ENCODE peak calls at places on chromosomes 4 and X, in ten cellular contexts. One of them, this sample, is unnamed.

GRCh38 chrX:63686878-63687714 is 97.9 kb downstream of the ARHGEF9 start:
- DNase-seq in ACHN: peak
- DNase-seq in iPS-NIHi11: peak
- DNase-seq in MV-4-11: peak
- DNase-seq in endothelial cell: peak
- DNase-seq in nephron progenitor cell: peak
- DNase-seq in Right ventricle myocardium superior: no peak
- DNase-seq in activated naive CD4-positive, alpha-beta T cell treated with anti-CD3 and anti-CD28 coated beads, Interleukin-2, amount 10 ng/mL, durations not matched to agents 7 days and 5 days: peak
- DNase-seq in HTR-8/SVneo: peak
- DNase-seq in lung: no peak
- DNase-seq in this sample: no peak

GRCh38 chrX:69362889-69363288 is 141.2 kb upstream of the NALF2 start:
- DNase-seq in ACHN: no peak
- DNase-seq in iPS-NIHi11: no peak
- DNase-seq in MV-4-11: no peak
- DNase-seq in endothelial cell: no peak
- DNase-seq in nephron progenitor cell: no peak
- DNase-seq in Right ventricle myocardium superior: no peak
- DNase-seq in activated naive CD4-positive, alpha-beta T cell treated with anti-CD3 and anti-CD28 coated beads, Interleukin-2, amount 10 ng/mL, durations not matched to agents 7 days and 5 days: no peak
- DNase-seq in HTR-8/SVneo: no peak
- DNase-seq in lung: no peak
- DNase-seq in this sample: peak

GRCh38 chrX:108558217-108558616 is 118.6 kb downstream of the COL4A5 start:
- DNase-seq in ACHN: no peak
- DNase-seq in iPS-NIHi11: no peak
- DNase-seq in MV-4-11: no peak
- DNase-seq in endothelial cell: no peak
- DNase-seq in nephron progenitor cell: no peak
- DNase-seq in Right ventricle myocardium superior: no peak
- DNase-seq in activated naive CD4-positive, alpha-beta T cell treated with anti-CD3 and anti-CD28 coated beads, Interleukin-2, amount 10 ng/mL, durations not matched to agents 7 days and 5 days: no peak
- DNase-seq in HTR-8/SVneo: no peak
- DNase-seq in lung: no peak
- DNase-seq in this sample: no peak

GRCh38 chr4:5712517-5712916 is 1.5 kb downstream of the EVC start:
- DNase-seq in ACHN: peak
- DNase-seq in iPS-NIHi11: no peak
- DNase-seq in MV-4-11: no peak
- DNase-seq in endothelial cell: no peak
- DNase-seq in nephron progenitor cell: no peak
- DNase-seq in Right ventricle myocardium superior: no peak
- DNase-seq in activated naive CD4-positive, alpha-beta T cell treated with anti-CD3 and anti-CD28 coated beads, Interleukin-2, amount 10 ng/mL, durations not matched to agents 7 days and 5 days: no peak
- DNase-seq in HTR-8/SVneo: peak
- DNase-seq in lung: no peak
- DNase-seq in this sample: no peak

GRCh38 chr4:41792166-41792565 is 43.6 kb upstream of the PHOX2B start:
- DNase-seq in ACHN: no peak
- DNase-seq in iPS-NIHi11: no peak
- DNase-seq in MV-4-11: no peak
- DNase-seq in endothelial cell: no peak
- DNase-seq in nephron progenitor cell: no peak
- DNase-seq in Right ventricle myocardium superior: no peak
- DNase-seq in activated naive CD4-positive, alpha-beta T cell treated with anti-CD3 and anti-CD28 coated beads, Interleukin-2, amount 10 ng/mL, durations not matched to agents 7 days and 5 days: no peak
- DNase-seq in HTR-8/SVneo: no peak
- DNase-seq in lung: no peak
- DNase-seq in this sample: no peak

GRCh38 chr4:6620891-6621555 is 19.5 kb upstream of the MRFAP1 start:
- DNase-seq in ACHN: no peak
- DNase-seq in iPS-NIHi11: no peak
- DNase-seq in MV-4-11: no peak
- DNase-seq in endothelial cell: no peak
- DNase-seq in nephron progenitor cell: no peak
- DNase-seq in Right ventricle myocardium superior: no peak
- DNase-seq in activated naive CD4-positive, alpha-beta T cell treated with anti-CD3 and anti-CD28 coated beads, Interleukin-2, amount 10 ng/mL, durations not matched to agents 7 days and 5 days: no peak
- DNase-seq in HTR-8/SVneo: no peak
- DNase-seq in lung: no peak
- DNase-seq in this sample: no peak

GRCh38 chr4:156598138-156598681 is 373.4 kb downstream of the PDGFC start:
- DNase-seq in ACHN: no peak
- DNase-seq in iPS-NIHi11: peak
- DNase-seq in MV-4-11: no peak
- DNase-seq in endothelial cell: no peak
- DNase-seq in nephron progenitor cell: no peak
- DNase-seq in Right ventricle myocardium superior: no peak
- DNase-seq in activated naive CD4-positive, alpha-beta T cell treated with anti-CD3 and anti-CD28 coated beads, Interleukin-2, amount 10 ng/mL, durations not matched to agents 7 days and 5 days: no peak
- DNase-seq in HTR-8/SVneo: no peak
- DNase-seq in lung: peak
- DNase-seq in this sample: no peak

GRCh38 chrX:118116308-118117068 is at the start of gene KLHL13:
- DNase-seq in ACHN: peak
- DNase-seq in iPS-NIHi11: peak
- DNase-seq in MV-4-11: no peak
- DNase-seq in endothelial cell: peak
- DNase-seq in nephron progenitor cell: peak
- DNase-seq in Right ventricle myocardium superior: peak
- DNase-seq in activated naive CD4-positive, alpha-beta T cell treated with anti-CD3 and anti-CD28 coated beads, Interleukin-2, amount 10 ng/mL, durations not matched to agents 7 days and 5 days: peak
- DNase-seq in HTR-8/SVneo: peak
- DNase-seq in lung: no peak
- DNase-seq in this sample: no peak

GRCh38 chr4:185933078-185933581 is 121.1 kb upstream of the SORBS2 start:
- DNase-seq in ACHN: no peak
- DNase-seq in iPS-NIHi11: no peak
- DNase-seq in MV-4-11: no peak
- DNase-seq in endothelial cell: peak
- DNase-seq in nephron progenitor cell: no peak
- DNase-seq in Right ventricle myocardium superior: no peak
- DNase-seq in activated naive CD4-positive, alpha-beta T cell treated with anti-CD3 and anti-CD28 coated beads, Interleukin-2, amount 10 ng/mL, durations not matched to agents 7 days and 5 days: no peak
- DNase-seq in HTR-8/SVneo: no peak
- DNase-seq in lung: no peak
- DNase-seq in this sample: no peak

GRCh38 chrX:126770179-126770578 is 49.4 kb upstream of the PRR32 start:
- DNase-seq in ACHN: peak
- DNase-seq in iPS-NIHi11: peak
- DNase-seq in MV-4-11: peak
- DNase-seq in endothelial cell: peak
- DNase-seq in nephron progenitor cell: no peak
- DNase-seq in Right ventricle myocardium superior: no peak
- DNase-seq in activated naive CD4-positive, alpha-beta T cell treated with anti-CD3 and anti-CD28 coated beads, Interleukin-2, amount 10 ng/mL, durations not matched to agents 7 days and 5 days: no peak
- DNase-seq in HTR-8/SVneo: no peak
- DNase-seq in lung: no peak
- DNase-seq in this sample: no peak

GRCh38 chr4:124631760-124632159 is 80.8 kb downstream of the ANKRD50 start:
- DNase-seq in ACHN: peak
- DNase-seq in iPS-NIHi11: peak
- DNase-seq in MV-4-11: peak
- DNase-seq in endothelial cell: no peak
- DNase-seq in nephron progenitor cell: no peak
- DNase-seq in Right ventricle myocardium superior: no peak
- DNase-seq in activated naive CD4-positive, alpha-beta T cell treated with anti-CD3 and anti-CD28 coated beads, Interleukin-2, amount 10 ng/mL, durations not matched to agents 7 days and 5 days: no peak
- DNase-seq in HTR-8/SVneo: peak
- DNase-seq in lung: peak
- DNase-seq in this sample: no peak

GRCh38 chr4:116953947-116954346 is 131.4 kb downstream of the TRAM1L1 start:
- DNase-seq in ACHN: no peak
- DNase-seq in iPS-NIHi11: no peak
- DNase-seq in MV-4-11: no peak
- DNase-seq in endothelial cell: no peak
- DNase-seq in nephron progenitor cell: no peak
- DNase-seq in Right ventricle myocardium superior: no peak
- DNase-seq in activated naive CD4-positive, alpha-beta T cell treated with anti-CD3 and anti-CD28 coated beads, Interleukin-2, amount 10 ng/mL, durations not matched to agents 7 days and 5 days: no peak
- DNase-seq in HTR-8/SVneo: no peak
- DNase-seq in lung: no peak
- DNase-seq in this sample: no peak

GRCh38 chr4:112857461-112857860 is 192.0 kb upstream of the ANK2 start:
- DNase-seq in ACHN: peak
- DNase-seq in iPS-NIHi11: peak
- DNase-seq in MV-4-11: no peak
- DNase-seq in endothelial cell: no peak
- DNase-seq in nephron progenitor cell: no peak
- DNase-seq in Right ventricle myocardium superior: no peak
- DNase-seq in activated naive CD4-positive, alpha-beta T cell treated with anti-CD3 and anti-CD28 coated beads, Interleukin-2, amount 10 ng/mL, durations not matched to agents 7 days and 5 days: no peak
- DNase-seq in HTR-8/SVneo: peak
- DNase-seq in lung: no peak
- DNase-seq in this sample: no peak

GRCh38 chr4:77052352-77052751 is 23.4 kb downstream of the CCNI start:
- DNase-seq in ACHN: peak
- DNase-seq in iPS-NIHi11: peak
- DNase-seq in MV-4-11: peak
- DNase-seq in endothelial cell: peak
- DNase-seq in nephron progenitor cell: peak
- DNase-seq in Right ventricle myocardium superior: no peak
- DNase-seq in activated naive CD4-positive, alpha-beta T cell treated with anti-CD3 and anti-CD28 coated beads, Interleukin-2, amount 10 ng/mL, durations not matched to agents 7 days and 5 days: peak
- DNase-seq in HTR-8/SVneo: no peak
- DNase-seq in lung: peak
- DNase-seq in this sample: peak

GRCh38 chrX:9456250-9457074 is 8.4 kb upstream of the TBL1X start:
- DNase-seq in ACHN: no peak
- DNase-seq in iPS-NIHi11: no peak
- DNase-seq in MV-4-11: peak
- DNase-seq in endothelial cell: no peak
- DNase-seq in nephron progenitor cell: no peak
- DNase-seq in Right ventricle myocardium superior: no peak
- DNase-seq in activated naive CD4-positive, alpha-beta T cell treated with anti-CD3 and anti-CD28 coated beads, Interleukin-2, amount 10 ng/mL, durations not matched to agents 7 days and 5 days: peak
- DNase-seq in HTR-8/SVneo: no peak
- DNase-seq in lung: no peak
- DNase-seq in this sample: no peak

GRCh38 chr4:75512336-75513211 is 1.6 kb downstream of the RCHY1 start:
- DNase-seq in ACHN: peak
- DNase-seq in iPS-NIHi11: peak
- DNase-seq in MV-4-11: peak
- DNase-seq in endothelial cell: peak
- DNase-seq in nephron progenitor cell: no peak
- DNase-seq in Right ventricle myocardium superior: no peak
- DNase-seq in activated naive CD4-positive, alpha-beta T cell treated with anti-CD3 and anti-CD28 coated beads, Interleukin-2, amount 10 ng/mL, durations not matched to agents 7 days and 5 days: no peak
- DNase-seq in HTR-8/SVneo: peak
- DNase-seq in lung: peak
- DNase-seq in this sample: no peak

GRCh38 chr4:109009909-109010308 is 247.1 kb upstream of the ETNPPL start:
- DNase-seq in ACHN: no peak
- DNase-seq in iPS-NIHi11: no peak
- DNase-seq in MV-4-11: no peak
- DNase-seq in endothelial cell: no peak
- DNase-seq in nephron progenitor cell: no peak
- DNase-seq in Right ventricle myocardium superior: no peak
- DNase-seq in activated naive CD4-positive, alpha-beta T cell treated with anti-CD3 and anti-CD28 coated beads, Interleukin-2, amount 10 ng/mL, durations not matched to agents 7 days and 5 days: no peak
- DNase-seq in HTR-8/SVneo: no peak
- DNase-seq in lung: no peak
- DNase-seq in this sample: no peak

GRCh38 chr4:17489721-17490120 is 22.2 kb downstream of the QDPR start:
- DNase-seq in ACHN: no peak
- DNase-seq in iPS-NIHi11: no peak
- DNase-seq in MV-4-11: no peak
- DNase-seq in endothelial cell: no peak
- DNase-seq in nephron progenitor cell: no peak
- DNase-seq in Right ventricle myocardium superior: no peak
- DNase-seq in activated naive CD4-positive, alpha-beta T cell treated with anti-CD3 and anti-CD28 coated beads, Interleukin-2, amount 10 ng/mL, durations not matched to agents 7 days and 5 days: no peak
- DNase-seq in HTR-8/SVneo: no peak
- DNase-seq in lung: no peak
- DNase-seq in this sample: no peak

GRCh38 chr4:183721207-183722081 is 62.4 kb downstream of the TRAPPC11 start:
- DNase-seq in ACHN: no peak
- DNase-seq in iPS-NIHi11: peak
- DNase-seq in MV-4-11: no peak
- DNase-seq in endothelial cell: peak
- DNase-seq in nephron progenitor cell: peak
- DNase-seq in Right ventricle myocardium superior: peak
- DNase-seq in activated naive CD4-positive, alpha-beta T cell treated with anti-CD3 and anti-CD28 coated beads, Interleukin-2, amount 10 ng/mL, durations not matched to agents 7 days and 5 days: peak
- DNase-seq in HTR-8/SVneo: no peak
- DNase-seq in lung: peak
- DNase-seq in this sample: peak

GRCh38 chrX:131812847-131813825 is 210.0 kb upstream of the STK26 start:
- DNase-seq in ACHN: no peak
- DNase-seq in iPS-NIHi11: no peak
- DNase-seq in MV-4-11: peak
- DNase-seq in endothelial cell: no peak
- DNase-seq in nephron progenitor cell: no peak
- DNase-seq in Right ventricle myocardium superior: peak
- DNase-seq in activated naive CD4-positive, alpha-beta T cell treated with anti-CD3 and anti-CD28 coated beads, Interleukin-2, amount 10 ng/mL, durations not matched to agents 7 days and 5 days: peak
- DNase-seq in HTR-8/SVneo: no peak
- DNase-seq in lung: peak
- DNase-seq in this sample: peak

GRCh38 chrX:109281478-109282275 is 200.2 kb downstream of the GUCY2F start:
- DNase-seq in ACHN: no peak
- DNase-seq in iPS-NIHi11: peak
- DNase-seq in MV-4-11: peak
- DNase-seq in endothelial cell: no peak
- DNase-seq in nephron progenitor cell: no peak
- DNase-seq in Right ventricle myocardium superior: no peak
- DNase-seq in activated naive CD4-positive, alpha-beta T cell treated with anti-CD3 and anti-CD28 coated beads, Interleukin-2, amount 10 ng/mL, durations not matched to agents 7 days and 5 days: no peak
- DNase-seq in HTR-8/SVneo: no peak
- DNase-seq in lung: no peak
- DNase-seq in this sample: no peak

GRCh38 chr4:17817027-17817426 is 6.2 kb downstream of the NCAPG start:
- DNase-seq in ACHN: peak
- DNase-seq in iPS-NIHi11: peak
- DNase-seq in MV-4-11: peak
- DNase-seq in endothelial cell: no peak
- DNase-seq in nephron progenitor cell: no peak
- DNase-seq in Right ventricle myocardium superior: no peak
- DNase-seq in activated naive CD4-positive, alpha-beta T cell treated with anti-CD3 and anti-CD28 coated beads, Interleukin-2, amount 10 ng/mL, durations not matched to agents 7 days and 5 days: no peak
- DNase-seq in HTR-8/SVneo: peak
- DNase-seq in lung: no peak
- DNase-seq in this sample: no peak

GRCh38 chr4:187232201-187232600 is 508.5 kb upstream of the FAT1 start:
- DNase-seq in ACHN: no peak
- DNase-seq in iPS-NIHi11: no peak
- DNase-seq in MV-4-11: no peak
- DNase-seq in endothelial cell: no peak
- DNase-seq in nephron progenitor cell: no peak
- DNase-seq in Right ventricle myocardium superior: no peak
- DNase-seq in activated naive CD4-positive, alpha-beta T cell treated with anti-CD3 and anti-CD28 coated beads, Interleukin-2, amount 10 ng/mL, durations not matched to agents 7 days and 5 days: no peak
- DNase-seq in HTR-8/SVneo: no peak
- DNase-seq in lung: no peak
- DNase-seq in this sample: no peak

GRCh38 chr4:175536852-175537453 is 275.1 kb downstream of the GPM6A start:
- DNase-seq in ACHN: peak
- DNase-seq in iPS-NIHi11: peak
- DNase-seq in MV-4-11: peak
- DNase-seq in endothelial cell: peak
- DNase-seq in nephron progenitor cell: peak
- DNase-seq in Right ventricle myocardium superior: no peak
- DNase-seq in activated naive CD4-positive, alpha-beta T cell treated with anti-CD3 and anti-CD28 coated beads, Interleukin-2, amount 10 ng/mL, durations not matched to agents 7 days and 5 days: no peak
- DNase-seq in HTR-8/SVneo: peak
- DNase-seq in lung: no peak
- DNase-seq in this sample: no peak

GRCh38 chr4:76950052-76950845 is 697 bp downstream of the SEPTIN11 start:
- DNase-seq in ACHN: peak
- DNase-seq in iPS-NIHi11: peak
- DNase-seq in MV-4-11: no peak
- DNase-seq in endothelial cell: peak
- DNase-seq in nephron progenitor cell: peak
- DNase-seq in Right ventricle myocardium superior: peak
- DNase-seq in activated naive CD4-positive, alpha-beta T cell treated with anti-CD3 and anti-CD28 coated beads, Interleukin-2, amount 10 ng/mL, durations not matched to agents 7 days and 5 days: peak
- DNase-seq in HTR-8/SVneo: peak
- DNase-seq in lung: peak
- DNase-seq in this sample: peak

GRCh38 chrX:145821291-145821897 is 3.8 kb downstream of the SLITRK2 start:
- DNase-seq in ACHN: no peak
- DNase-seq in iPS-NIHi11: peak
- DNase-seq in MV-4-11: no peak
- DNase-seq in endothelial cell: peak
- DNase-seq in nephron progenitor cell: peak
- DNase-seq in Right ventricle myocardium superior: no peak
- DNase-seq in activated naive CD4-positive, alpha-beta T cell treated with anti-CD3 and anti-CD28 coated beads, Interleukin-2, amount 10 ng/mL, durations not matched to agents 7 days and 5 days: no peak
- DNase-seq in HTR-8/SVneo: no peak
- DNase-seq in lung: no peak
- DNase-seq in this sample: no peak

GRCh38 chr4:76178296-76178695 is 30.1 kb upstream of the NUP54 start:
- DNase-seq in ACHN: no peak
- DNase-seq in iPS-NIHi11: no peak
- DNase-seq in MV-4-11: no peak
- DNase-seq in endothelial cell: no peak
- DNase-seq in nephron progenitor cell: no peak
- DNase-seq in Right ventricle myocardium superior: no peak
- DNase-seq in activated naive CD4-positive, alpha-beta T cell treated with anti-CD3 and anti-CD28 coated beads, Interleukin-2, amount 10 ng/mL, durations not matched to agents 7 days and 5 days: no peak
- DNase-seq in HTR-8/SVneo: no peak
- DNase-seq in lung: no peak
- DNase-seq in this sample: no peak

GRCh38 chr4:107736924-107737448 is 17.0 kb upstream of the PAPSS1 start:
- DNase-seq in ACHN: peak
- DNase-seq in iPS-NIHi11: peak
- DNase-seq in MV-4-11: peak
- DNase-seq in endothelial cell: peak
- DNase-seq in nephron progenitor cell: peak
- DNase-seq in Right ventricle myocardium superior: no peak
- DNase-seq in activated naive CD4-positive, alpha-beta T cell treated with anti-CD3 and anti-CD28 coated beads, Interleukin-2, amount 10 ng/mL, durations not matched to agents 7 days and 5 days: peak
- DNase-seq in HTR-8/SVneo: peak
- DNase-seq in lung: no peak
- DNase-seq in this sample: no peak

This sample was measured in stimulated activated naive B cell treated with anti-CD40 and anti-IgM and Interleukin-4, amounts not matched to agents 10 μg/mL and 1 μg/mL and 100 μg/mL, for 72 hours.